ENCODE peak calls at places on chromosome 20, in five cellular contexts. One of them, this sample, is unnamed.

GRCh38 chr20:62873280-62873679 is 11.7 kb upstream of the TCFL5 start:
- DNase-seq in activated CD4-positive, CD25-positive, alpha-beta regulatory T cell: no peak
- DNase-seq in MM.1S: no peak
- DNase-seq in AG09319: no peak
- DNase-seq in GDM1: no peak
- DNase-seq in this sample: no peak

GRCh38 chr20:12318043-12318442 is 400.4 kb downstream of the BTBD3 start:
- DNase-seq in activated CD4-positive, CD25-positive, alpha-beta regulatory T cell: no peak
- DNase-seq in AG09319: no peak
- DNase-seq in MM.1S: no peak
- DNase-seq in GDM1: no peak
- DNase-seq in this sample: no peak

GRCh38 chr20:63889241-63890200 is 5.4 kb upstream of the DNAJC5 start:
- DNase-seq in AG09319: no peak
- DNase-seq in GDM1: no peak
- DNase-seq in MM.1S: no peak
- DNase-seq in activated CD4-positive, CD25-positive, alpha-beta regulatory T cell: no peak
- DNase-seq in this sample: no peak

GRCh38 chr20:57660510-57661199 is 40.4 kb upstream of the ZBP1 start:
- DNase-seq in MM.1S: no peak
- DNase-seq in activated CD4-positive, CD25-positive, alpha-beta regulatory T cell: no peak
- DNase-seq in GDM1: no peak
- DNase-seq in AG09319: no peak
- DNase-seq in this sample: no peak

GRCh38 chr20:60695223-60695622 is 556.8 kb upstream of the CDH4 start:
- DNase-seq in MM.1S: no peak
- DNase-seq in AG09319: peak; percentile 31
- DNase-seq in activated CD4-positive, CD25-positive, alpha-beta regulatory T cell: no peak
- DNase-seq in GDM1: peak; percentile 24
- DNase-seq in this sample: no peak

GRCh38 chr20:9629821-9630220 is 115.4 kb downstream of the LAMP5 start:
- DNase-seq in MM.1S: no peak
- DNase-seq in activated CD4-positive, CD25-positive, alpha-beta regulatory T cell: no peak
- DNase-seq in GDM1: no peak
- DNase-seq in AG09319: no peak
- DNase-seq in this sample: no peak

GRCh38 chr20:24543741-24544140 is 74.3 kb downstream of the SYNDIG1 start:
- DNase-seq in MM.1S: no peak
- DNase-seq in activated CD4-positive, CD25-positive, alpha-beta regulatory T cell: no peak
- DNase-seq in AG09319: no peak
- DNase-seq in GDM1: no peak
- DNase-seq in this sample: no peak

GRCh38 chr20:10185741-10186558 is 32.7 kb upstream of the SNAP25 start:
- DNase-seq in AG09319: no peak
- DNase-seq in MM.1S: no peak
- DNase-seq in activated CD4-positive, CD25-positive, alpha-beta regulatory T cell: no peak
- DNase-seq in GDM1: no peak
- DNase-seq in this sample: no peak

GRCh38 chr20:14921546-14921945 is 584.1 kb upstream of the FLRT3 start:
- DNase-seq in MM.1S: no peak
- DNase-seq in activated CD4-positive, CD25-positive, alpha-beta regulatory T cell: no peak
- DNase-seq in GDM1: no peak
- DNase-seq in AG09319: peak; percentile 68
- DNase-seq in this sample: no peak

GRCh38 chr20:24781061-24781980 is 167.7 kb upstream of the CST7 start:
- DNase-seq in activated CD4-positive, CD25-positive, alpha-beta regulatory T cell: no peak
- DNase-seq in GDM1: no peak
- DNase-seq in AG09319: peak; percentile 7
- DNase-seq in MM.1S: peak; percentile 66
- DNase-seq in this sample: no peak

GRCh38 chr20:23111307-23111943 is 25.3 kb upstream of the CD93 start:
- DNase-seq in GDM1: no peak
- DNase-seq in activated CD4-positive, CD25-positive, alpha-beta regulatory T cell: no peak
- DNase-seq in MM.1S: no peak
- DNase-seq in AG09319: no peak
- DNase-seq in this sample: no peak

GRCh38 chr20:64049060-64049886 is at the start of gene SOX18:
- DNase-seq in activated CD4-positive, CD25-positive, alpha-beta regulatory T cell: no peak
- DNase-seq in MM.1S: no peak
- DNase-seq in AG09319: no peak
- DNase-seq in GDM1: no peak
- DNase-seq in this sample: no peak

GRCh38 chr20:34525709-34526416 is 9.6 kb downstream of the DYNLRB1 start:
- DNase-seq in activated CD4-positive, CD25-positive, alpha-beta regulatory T cell: no peak
- DNase-seq in AG09319: peak; percentile 98
- DNase-seq in MM.1S: no peak
- DNase-seq in GDM1: no peak
- DNase-seq in this sample: no peak

GRCh38 chr20:25039697-25040437 is 18.1 kb downstream of the ACSS1 start:
- DNase-seq in MM.1S: no peak
- DNase-seq in activated CD4-positive, CD25-positive, alpha-beta regulatory T cell: no peak
- DNase-seq in GDM1: no peak
- DNase-seq in AG09319: peak; percentile 34
- DNase-seq in this sample: no peak

GRCh38 chr20:42179768-42180167 is 561.6 kb upstream of the CHD6 start:
- DNase-seq in AG09319: no peak
- DNase-seq in activated CD4-positive, CD25-positive, alpha-beta regulatory T cell: no peak
- DNase-seq in MM.1S: peak; percentile 27
- DNase-seq in GDM1: no peak
- DNase-seq in this sample: no peak

This sample was measured in NCI-H1930.